ENCODE peak calls at places on chromosomes 7 and 10, in four cellular contexts. One of them, this sample, is unnamed.

GRCh38 chr7:31327071-31327470 is 13.5 kb downstream of the NEUROD6 start:
- DNase-seq in astrocyte of the cerebellum: peak
- DNase-seq in ovary: no peak
- DNase-seq in prostate gland: no peak
- DNase-seq in this sample: no peak

GRCh38 chr7:42091461-42092229 is 145.4 kb downstream of the GLI3 start:
- DNase-seq in astrocyte of the cerebellum: no peak
- DNase-seq in ovary: no peak
- DNase-seq in prostate gland: peak
- DNase-seq in this sample: no peak

GRCh38 chr7:110010379-110010778 is 1080.5 kb upstream of the LRRN3 start:
- DNase-seq in astrocyte of the cerebellum: no peak
- DNase-seq in ovary: no peak
- DNase-seq in prostate gland: no peak
- DNase-seq in this sample: no peak

GRCh38 chr7:139602143-139602722 is 78.7 kb downstream of the CLEC2L start:
- DNase-seq in astrocyte of the cerebellum: peak
- DNase-seq in ovary: no peak
- DNase-seq in prostate gland: no peak
- DNase-seq in this sample: no peak

GRCh38 chr10:84452006-84452405 is 123.6 kb downstream of the CCSER2 start:
- DNase-seq in astrocyte of the cerebellum: no peak
- DNase-seq in ovary: no peak
- DNase-seq in prostate gland: no peak
- DNase-seq in this sample: no peak

GRCh38 chr7:122715183-122715582 is 12.5 kb upstream of the RNF148 start:
- DNase-seq in astrocyte of the cerebellum: no peak
- DNase-seq in ovary: no peak
- DNase-seq in prostate gland: no peak
- DNase-seq in this sample: no peak

GRCh38 chr7:115632636-115633035 is 397.9 kb downstream of the TFEC start:
- DNase-seq in astrocyte of the cerebellum: no peak
- DNase-seq in ovary: no peak
- DNase-seq in prostate gland: no peak
- DNase-seq in this sample: no peak

GRCh38 chr7:30789334-30789711 is 18.1 kb downstream of the MINDY4 start:
- DNase-seq in astrocyte of the cerebellum: no peak
- DNase-seq in ovary: no peak
- DNase-seq in prostate gland: no peak
- DNase-seq in this sample: no peak

GRCh38 chr10:14801693-14802092 is 27.0 kb upstream of the FAM107B start:
- DNase-seq in astrocyte of the cerebellum: no peak
- DNase-seq in ovary: no peak
- DNase-seq in prostate gland: no peak
- DNase-seq in this sample: no peak

GRCh38 chr7:68730194-68730593 is 868.1 kb upstream of the AUTS2 start:
- DNase-seq in astrocyte of the cerebellum: no peak
- DNase-seq in ovary: no peak
- DNase-seq in prostate gland: no peak
- DNase-seq in this sample: no peak

GRCh38 chr7:43693687-43694398 is 35.5 kb downstream of the COA1 start:
- DNase-seq in astrocyte of the cerebellum: peak
- DNase-seq in ovary: no peak
- DNase-seq in prostate gland: no peak
- DNase-seq in this sample: peak

GRCh38 chr7:40888499-40888898 is 753.7 kb downstream of the SUGCT start:
- DNase-seq in astrocyte of the cerebellum: no peak
- DNase-seq in ovary: no peak
- DNase-seq in prostate gland: no peak
- DNase-seq in this sample: no peak

GRCh38 chr7:73316521-73316920 is 7.9 kb upstream of the NSUN5 start:
- DNase-seq in astrocyte of the cerebellum: no peak
- DNase-seq in ovary: no peak
- DNase-seq in prostate gland: no peak
- DNase-seq in this sample: no peak

GRCh38 chr10:49053053-49053997 is 62.0 kb downstream of the VSTM4 start:
- DNase-seq in astrocyte of the cerebellum: no peak
- DNase-seq in ovary: no peak
- DNase-seq in prostate gland: peak
- DNase-seq in this sample: no peak

GRCh38 chr7:106281919-106282318 is 2.9 kb downstream of the NAMPT start:
- DNase-seq in astrocyte of the cerebellum: no peak
- DNase-seq in ovary: no peak
- DNase-seq in prostate gland: no peak
- DNase-seq in this sample: no peak

GRCh38 chr7:27138987-27139334 is 4.5 kb downstream of the HOXA5 start:
- DNase-seq in astrocyte of the cerebellum: no peak
- DNase-seq in ovary: no peak
- DNase-seq in prostate gland: no peak
- DNase-seq in this sample: no peak

GRCh38 chr10:80199828-80200227 is 5.5 kb downstream of the ANXA11 start:
- DNase-seq in astrocyte of the cerebellum: peak
- DNase-seq in ovary: no peak
- DNase-seq in prostate gland: no peak
- DNase-seq in this sample: peak

GRCh38 chr10:70557876-70558275 is 44.7 kb downstream of the PRF1 start:
- DNase-seq in astrocyte of the cerebellum: no peak
- DNase-seq in ovary: no peak
- DNase-seq in prostate gland: no peak
- DNase-seq in this sample: no peak

GRCh38 chr10:60309371-60309770 is 80.3 kb downstream of the ANK3 start:
- DNase-seq in astrocyte of the cerebellum: no peak
- DNase-seq in ovary: no peak
- DNase-seq in prostate gland: no peak
- DNase-seq in this sample: no peak

GRCh38 chr7:94295805-94296204 is 98.9 kb upstream of the COL1A2 start:
- DNase-seq in astrocyte of the cerebellum: peak
- DNase-seq in ovary: no peak
- DNase-seq in prostate gland: no peak
- DNase-seq in this sample: no peak

GRCh38 chr7:101912711-101913110 is 95.3 kb downstream of the CUX1 start:
- DNase-seq in astrocyte of the cerebellum: no peak
- DNase-seq in ovary: peak
- DNase-seq in prostate gland: no peak
- DNase-seq in this sample: no peak

GRCh38 chr10:100327701-100328009 is 2.4 kb downstream of the PKD2L1 start:
- DNase-seq in astrocyte of the cerebellum: no peak
- DNase-seq in ovary: no peak
- DNase-seq in prostate gland: no peak
- DNase-seq in this sample: no peak

GRCh38 chr7:100789055-100789454 is 38.3 kb downstream of the EPHB4 start:
- DNase-seq in astrocyte of the cerebellum: no peak
- DNase-seq in ovary: no peak
- DNase-seq in prostate gland: no peak
- DNase-seq in this sample: no peak

GRCh38 chr10:119477444-119477843 is 65.1 kb downstream of the RGS10 start:
- DNase-seq in astrocyte of the cerebellum: no peak
- DNase-seq in ovary: no peak
- DNase-seq in prostate gland: no peak
- DNase-seq in this sample: no peak

GRCh38 chr7:123026251-123026650 is 30.8 kb upstream of the TAS2R16 start:
- DNase-seq in astrocyte of the cerebellum: no peak
- DNase-seq in ovary: no peak
- DNase-seq in prostate gland: no peak
- DNase-seq in this sample: no peak

GRCh38 chr7:129664029-129665012 is 52.8 kb downstream of the NRF1 start:
- DNase-seq in astrocyte of the cerebellum: peak
- DNase-seq in ovary: no peak
- DNase-seq in prostate gland: no peak
- DNase-seq in this sample: peak

GRCh38 chr10:121633056-121633455 is 34.8 kb upstream of the FGFR2 start:
- DNase-seq in astrocyte of the cerebellum: no peak
- DNase-seq in ovary: no peak
- DNase-seq in prostate gland: no peak
- DNase-seq in this sample: no peak

GRCh38 chr7:90595801-90596683 is at the start of gene CDK14:
- DNase-seq in astrocyte of the cerebellum: peak
- DNase-seq in ovary: peak
- DNase-seq in prostate gland: peak
- DNase-seq in this sample: no peak

GRCh38 chr10:31701546-31701945 is 227.1 kb downstream of the ARHGAP12 start:
- DNase-seq in astrocyte of the cerebellum: no peak
- DNase-seq in ovary: no peak
- DNase-seq in prostate gland: no peak
- DNase-seq in this sample: no peak

GRCh38 chr7:132618271-132618955 is 42.1 kb upstream of the PLXNA4 start:
- DNase-seq in astrocyte of the cerebellum: no peak
- DNase-seq in ovary: no peak
- DNase-seq in prostate gland: no peak
- DNase-seq in this sample: no peak

GRCh38 chr7:80918406-80918805 is 445 bp downstream of the SEMA3C start:
- DNase-seq in astrocyte of the cerebellum: no peak
- DNase-seq in ovary: no peak
- DNase-seq in prostate gland: peak
- DNase-seq in this sample: no peak

GRCh38 chr10:33103980-33104379 is 145.9 kb upstream of the ITGB1 start:
- DNase-seq in astrocyte of the cerebellum: no peak
- DNase-seq in ovary: no peak
- DNase-seq in prostate gland: no peak
- DNase-seq in this sample: no peak

GRCh38 chr7:93284908-93285307 is 52.7 kb downstream of the VPS50 start:
- DNase-seq in astrocyte of the cerebellum: no peak
- DNase-seq in ovary: no peak
- DNase-seq in prostate gland: no peak
- DNase-seq in this sample: no peak

GRCh38 chr7:411677-412312 is 107.9 kb downstream of the PDGFA start:
- DNase-seq in astrocyte of the cerebellum: no peak
- DNase-seq in ovary: peak
- DNase-seq in prostate gland: no peak
- DNase-seq in this sample: no peak

GRCh38 chr7:73682745-73683055 is 553 bp downstream of the DNAJC30 start:
- DNase-seq in astrocyte of the cerebellum: no peak
- DNase-seq in ovary: no peak
- DNase-seq in prostate gland: no peak
- DNase-seq in this sample: no peak

GRCh38 chr7:135899458-135899857 is 77.7 kb downstream of the MTPN start:
- DNase-seq in astrocyte of the cerebellum: no peak
- DNase-seq in ovary: no peak
- DNase-seq in prostate gland: no peak
- DNase-seq in this sample: no peak

GRCh38 chr10:11018830-11019692 is 1.4 kb downstream of the CELF2 start:
- DNase-seq in astrocyte of the cerebellum: no peak
- DNase-seq in ovary: no peak
- DNase-seq in prostate gland: no peak
- DNase-seq in this sample: no peak

GRCh38 chr10:5900247-5900646 is 10.2 kb downstream of the FBH1 start:
- DNase-seq in astrocyte of the cerebellum: no peak
- DNase-seq in ovary: no peak
- DNase-seq in prostate gland: no peak
- DNase-seq in this sample: no peak

GRCh38 chr7:98913612-98914011 is 35.3 kb downstream of the TRRAP start:
- DNase-seq in astrocyte of the cerebellum: peak
- DNase-seq in ovary: no peak
- DNase-seq in prostate gland: no peak
- DNase-seq in this sample: no peak
- TF ChIP-seq CTCF in astrocyte of the cerebellum: no peak
- TF ChIP-seq CTCF in ovary: no peak
- TF ChIP-seq CTCF in prostate gland: no peak
- TF ChIP-seq CTCF in this sample: peak

DNA sequence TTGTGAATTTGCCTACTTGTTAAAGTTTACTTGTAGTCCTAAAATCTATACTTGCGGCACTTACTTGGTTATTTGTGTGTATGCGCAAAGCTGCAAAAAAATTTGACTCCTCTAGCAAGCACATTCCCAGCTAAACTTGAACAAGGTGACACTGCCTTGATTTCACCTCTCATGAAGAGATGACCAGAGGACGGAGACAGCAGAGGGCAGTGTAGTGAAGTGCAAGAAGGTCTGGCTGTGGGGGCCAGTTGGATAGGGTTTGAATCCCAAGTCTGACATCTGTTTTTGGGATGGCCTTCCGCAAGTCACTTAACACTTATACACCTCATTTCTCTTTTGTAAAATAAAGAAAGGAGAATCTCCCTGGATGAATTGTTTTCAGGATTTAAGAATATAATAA is 15.7 kb downstream of the SLK start:
- DNase-seq in astrocyte of the cerebellum: no peak
- DNase-seq in ovary: no peak
- DNase-seq in prostate gland: no peak
- DNase-seq in this sample: no peak
- TF ChIP-seq CTCF in astrocyte of the cerebellum: peak
- TF ChIP-seq CTCF in ovary: no peak
- TF ChIP-seq CTCF in prostate gland: no peak
- TF ChIP-seq CTCF in this sample: no peak

GRCh38 chr7:2520131-2520807 is 695 bp downstream of the LFNG start:
- DNase-seq in astrocyte of the cerebellum: no peak
- DNase-seq in ovary: no peak
- DNase-seq in prostate gland: no peak
- DNase-seq in this sample: no peak
- TF ChIP-seq CTCF in astrocyte of the cerebellum: peak
- TF ChIP-seq CTCF in ovary: no peak
- TF ChIP-seq CTCF in prostate gland: peak
- TF ChIP-seq CTCF in this sample: no peak

GRCh38 chr10:79068562-79069324 is at the start of gene ZMIZ1:
- DNase-seq in astrocyte of the cerebellum: peak
- DNase-seq in ovary: peak
- DNase-seq in prostate gland: peak
- DNase-seq in this sample: peak
- TF ChIP-seq CTCF in astrocyte of the cerebellum: no peak
- TF ChIP-seq CTCF in ovary: no peak
- TF ChIP-seq CTCF in prostate gland: peak
- TF ChIP-seq CTCF in this sample: no peak

DNA sequence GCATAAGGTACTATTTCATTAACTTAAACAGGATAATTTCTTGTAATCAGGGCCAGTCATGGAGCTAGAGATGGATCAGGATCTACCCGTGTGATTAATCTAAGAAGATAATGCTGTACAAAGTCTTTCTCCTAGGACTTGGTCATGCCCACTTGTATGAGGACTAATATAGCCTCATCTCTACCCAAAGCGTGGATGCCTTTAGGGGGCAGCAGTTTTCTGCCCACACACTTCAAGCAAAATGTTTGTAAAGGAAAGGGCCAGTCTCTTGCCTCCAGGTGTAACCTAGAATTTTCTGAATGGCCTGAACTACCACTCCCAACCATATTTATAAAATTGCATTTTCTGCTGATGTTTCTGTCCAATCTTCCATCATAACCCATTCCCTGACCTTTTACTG is 764.0 kb upstream of the IGFBP3 start:
- DNase-seq in astrocyte of the cerebellum: no peak
- DNase-seq in ovary: no peak
- DNase-seq in prostate gland: no peak
- DNase-seq in this sample: no peak
- TF ChIP-seq CTCF in astrocyte of the cerebellum: no peak
- TF ChIP-seq CTCF in ovary: no peak
- TF ChIP-seq CTCF in prostate gland: no peak
- TF ChIP-seq CTCF in this sample: no peak